ENCODE peak calls at places on chromosomes 12 and 14, in eight cellular contexts. R is gastrocnemius medialis; Y is OCI-LY7; L is cardiac muscle cell; S is lower lobe of right lung; N is naive thymus-derived CD4-positive, alpha-beta T cell; X is GM12878; O is aorta. I is an unnamed sample. For H3K9me3, the result is how much of the 10 kb centered on the place peaks cover.

GRCh38 chr12:20280515-20280914 is 87.8 kb upstream of the PDE3A start:
- DNase-seq in N (no peak), X (no peak), O (no peak), S (no peak), L (peak), Y (no peak), R (no peak), I (no peak)

GRCh38 chr12:46265734-46266133 is 3.1 kb downstream of the SLC38A1 start:
- DNase-seq in Y (no peak), S (no peak), N (no peak), X (no peak), R (no peak), L (no peak), O (no peak), I (no peak)

GRCh38 chr12:55629058-55629841 is 7.4 kb upstream of the OR10P1 start:
- DNase-seq in L (no peak), Y (no peak), N (no peak), X (no peak), R (no peak), S (no peak), O (no peak), I (no peak)

GRCh38 chr12:53190108-53190729 is 9.5 kb upstream of the CSAD start:
- DNase-seq in N (no peak), S (peak), O (peak), L (peak), X (no peak), R (no peak), Y (peak), I (peak)

GRCh38 chr12:51891843-51892242 is 3.9 kb downstream of the ANKRD33 start:
- DNase-seq in O (no peak), Y (peak), S (no peak), X (no peak), N (no peak), L (no peak), R (no peak), I (no peak)

GRCh38 chr12:111269688-111270087 is 99.2 kb downstream of the PHETA1 start:
- DNase-seq in R (no peak), X (no peak), S (no peak), O (no peak), Y (no peak), L (no peak), N (no peak), I (no peak)

GRCh38 chr12:45912774-45913173 is 77.6 kb downstream of the SCAF11 start:
- DNase-seq in R (no peak), S (no peak), N (no peak), O (no peak), L (no peak), X (no peak), Y (no peak), I (no peak)

GRCh38 chr12:112151766-112152541 is 26.6 kb downstream of the TRAFD1 start:
- DNase-seq in L (no peak), X (no peak), N (no peak), R (no peak), Y (no peak), O (peak), S (no peak), I (no peak)

GRCh38 chr14:54116972-54117371 is 160.3 kb upstream of the BMP4 start:
- DNase-seq in S (no peak), N (no peak), L (peak), Y (no peak), O (peak), X (no peak), R (no peak), I (no peak)

GRCh38 chr12:69108024-69108423 is 131.3 kb upstream of the CPSF6 start:
- DNase-seq in O (no peak), L (peak), Y (no peak), X (no peak), R (no peak), N (no peak), S (no peak), I (no peak)

GRCh38 chr12:64781374-64782029 is 22.3 kb upstream of the GNS start:
- DNase-seq in N (no peak), X (no peak), R (no peak), O (no peak), L (no peak), S (peak), Y (no peak), I (no peak)

GRCh38 chr12:57296291-57296690 is 45.3 kb upstream of the STAC3 start:
- DNase-seq in O (no peak), L (no peak), X (no peak), Y (no peak), N (no peak), R (no peak), S (no peak), I (no peak)
- H3K27ac ChIP-seq in O (no peak), L (no peak), X (no peak), Y (no peak), N (no peak), R (no peak), S (no peak), I (no peak)

GRCh38 chr12:133135747-133136146 is 5.3 kb downstream of the ZNF10 start:
- DNase-seq in N (no peak), R (no peak), O (no peak), S (no peak), X (no peak), L (no peak), Y (no peak), I (no peak)
- H3K9me3 ChIP-seq in N (under half), R (half or more), O (under half), S (half or more), X (under half), L (under half), Y (under half), I (half or more)

GRCh38 chr12:116539905-116540482 is 19.2 kb upstream of the MAP1LC3B2 start:
- DNase-seq in L (peak), R (peak), X (no peak), Y (no peak), N (no peak), S (peak), O (peak), I (peak)
- H3K27ac ChIP-seq in L (no peak), R (no peak), X (no peak), Y (no peak), N (no peak), S (peak), O (no peak), I (peak)

GRCh38 chr12:132925597-132926416 is 30.3 kb downstream of the ZNF605 start:
- DNase-seq in R (no peak), O (no peak), X (no peak), L (no peak), S (no peak), Y (no peak), N (no peak), I (no peak)
- H3K9me3 ChIP-seq in R (half or more), O (under half), X (under half), L (under half), S (half or more), Y (half or more), N (half or more), I (half or more)

GRCh38 chr12:30548203-30548602 is 147.5 kb downstream of the IPO8 start:
- DNase-seq in Y (no peak), S (no peak), O (no peak), L (no peak), R (no peak), N (no peak), X (no peak), I (no peak)
- H3K27ac ChIP-seq in Y (no peak), S (no peak), O (no peak), L (no peak), R (no peak), N (no peak), X (no peak), I (no peak)